ENCODE peak calls at places on chromosome 18, in ten cellular contexts. M is endodermal cell, I is Calu3, R is progenitor cell of endocrine pancreas, A is AG04450, X is AG10803, U is choroid plexus epithelial cell, Z is cardiac muscle cell, G is Peyer's patch, E is right lobe of liver. B is an unnamed sample.

GRCh38 chr18:2410688-2411087 is 160.6 kb downstream of the METTL4 start:
- DNase-seq in Z (no peak), G (no peak), I (peak), R (no peak), M (no peak), A (no peak), E (no peak), U (peak), X (no peak), B (no peak)

GRCh38 chr18:23573020-23573419 is 13.3 kb downstream of the NPC1 start:
- DNase-seq in I (no peak), Z (no peak), R (no peak), E (no peak), A (no peak), G (no peak), U (no peak), M (no peak), X (no peak), B (no peak)

GRCh38 chr18:9428301-9428706 is 47.0 kb upstream of the RALBP1 start:
- DNase-seq in R (no peak), Z (no peak), M (no peak), A (no peak), G (no peak), I (peak), E (no peak), U (no peak), X (no peak), B (no peak)

GRCh38 chr18:79718878-79719477 is 39.4 kb downstream of the CTDP1 start:
- DNase-seq in M (no peak), G (no peak), Z (no peak), R (no peak), E (no peak), I (no peak), X (no peak), U (no peak), A (no peak), B (no peak)

GRCh38 chr18:9642799-9643445 is 28.6 kb upstream of the PPP4R1 start:
- DNase-seq in G (no peak), R (no peak), I (no peak), E (no peak), X (peak), M (peak), U (peak), Z (no peak), A (no peak), B (no peak)

GRCh38 chr18:48743046-48743445 is 204.2 kb downstream of the CTIF start:
- DNase-seq in Z (peak), R (no peak), G (peak), U (peak), X (peak), E (no peak), M (no peak), A (peak), I (no peak), B (no peak)

GRCh38 chr18:3960142-3960541 is 495.0 kb downstream of the DLGAP1 start:
- DNase-seq in M (no peak), G (no peak), X (no peak), Z (no peak), U (no peak), I (no peak), R (no peak), A (no peak), E (no peak), B (no peak)

GRCh38 chr18:26304511-26304910 is 78.3 kb downstream of the TAF4B start:
- DNase-seq in R (no peak), G (no peak), A (no peak), E (no peak), M (no peak), X (peak), I (no peak), Z (no peak), U (no peak), B (no peak)

GRCh38 chr18:3530807-3531206 is 80.8 kb downstream of the TGIF1 start:
- DNase-seq in A (no peak), E (no peak), X (no peak), Z (no peak), U (no peak), R (no peak), G (no peak), M (no peak), I (no peak), B (no peak)

GRCh38 chr18:49613741-49614151 is 51.9 kb downstream of the LIPG start:
- DNase-seq in A (no peak), G (no peak), Z (no peak), I (peak), E (no peak), R (no peak), U (no peak), X (no peak), M (peak), B (no peak)

GRCh38 chr18:57438669-57439616 is 3.8 kb downstream of the ONECUT2 start:
- DNase-seq in X (no peak), G (no peak), Z (no peak), I (peak), U (no peak), M (peak), R (no peak), A (no peak), E (no peak), B (no peak)
- TF ChIP-seq CTCF in X (no peak), G (no peak), Z (no peak), I (no peak), U (peak), M (peak), R (peak), A (no peak), E (peak), B (no peak)

GRCh38 chr18:41373612-41374011 is 581.4 kb upstream of the PIK3C3 start:
- DNase-seq in A (no peak), I (no peak), Z (no peak), R (no peak), U (no peak), E (no peak), G (no peak), M (no peak), X (no peak), B (no peak)

GRCh38 chr18:41378628-41379027 is 576.4 kb upstream of the PIK3C3 start:
- DNase-seq in X (peak), I (no peak), Z (peak), E (no peak), M (no peak), U (peak), A (peak), R (no peak), G (no peak), B (no peak)
- TF ChIP-seq CTCF in X (peak), I (no peak), Z (peak), E (no peak), M (peak), U (peak), A (peak), R (peak), G (no peak), B (no peak)

DNA sequence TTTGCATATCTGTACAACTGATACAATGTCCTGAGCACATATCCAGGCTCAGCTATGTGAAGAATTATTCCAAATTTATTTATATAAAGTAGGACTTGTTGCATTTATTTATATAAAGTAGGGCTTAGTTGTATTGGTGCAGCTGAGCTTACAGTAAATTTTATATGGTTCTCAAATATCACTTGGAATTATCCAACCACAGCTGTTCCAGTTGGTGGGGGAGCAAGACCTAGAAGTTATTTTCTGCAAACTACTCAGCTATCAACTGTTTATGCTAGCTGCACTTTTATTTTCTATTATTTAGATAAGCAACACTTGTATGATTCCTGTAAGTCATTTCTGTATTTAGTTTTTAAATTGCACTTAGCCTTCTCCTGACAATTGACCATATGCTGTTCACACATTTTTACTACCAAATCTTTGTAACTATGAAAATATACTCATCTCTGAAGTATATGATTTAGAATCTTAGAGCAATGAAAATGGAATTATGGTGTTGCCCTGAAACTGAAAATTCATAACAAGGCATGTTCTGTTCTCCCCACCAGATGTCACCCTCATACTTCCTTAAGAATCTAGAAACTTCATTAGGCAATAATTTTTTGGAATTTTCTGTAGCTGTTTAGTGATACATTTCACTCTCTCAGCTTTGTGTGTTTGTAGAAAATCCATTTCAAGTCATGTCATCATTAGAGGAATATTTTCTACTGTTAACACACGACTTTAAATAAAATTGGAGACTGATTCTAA is 157.0 kb upstream of the CBLN2 start:
- DNase-seq in E (no peak), I (no peak), A (no peak), X (peak), Z (peak), M (no peak), U (peak), R (no peak), G (no peak), B (no peak)
- TF ChIP-seq CTCF in E (peak), I (peak), A (peak), X (peak), Z (no peak), M (peak), U (peak), R (peak), G (no peak), B (no peak)

DNA sequence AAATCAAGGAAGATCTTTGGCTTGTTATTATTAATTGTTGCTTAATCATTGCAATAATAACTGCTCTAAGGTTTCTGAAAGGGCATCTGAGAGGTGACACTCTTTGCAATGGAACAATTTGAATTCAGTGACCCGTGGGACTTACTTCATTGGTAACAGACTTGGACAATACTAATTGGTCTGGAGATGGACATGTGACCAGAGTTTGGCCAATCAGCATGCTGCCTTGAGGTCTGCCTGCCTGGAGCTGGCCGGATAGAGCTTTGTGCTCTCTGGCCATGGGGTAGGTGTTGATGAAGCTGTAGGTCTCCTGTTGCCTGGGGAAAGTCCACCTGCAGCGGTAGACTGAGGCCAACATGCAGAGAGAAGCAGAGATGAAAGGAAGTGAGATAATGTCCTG is 24.0 kb upstream of the VPS4B start:
- DNase-seq in I (no peak), U (no peak), M (no peak), A (no peak), R (no peak), X (no peak), Z (no peak), E (no peak), G (no peak), B (no peak)
- TF ChIP-seq CTCF in I (no peak), U (no peak), M (no peak), A (no peak), R (no peak), X (no peak), Z (no peak), E (no peak), G (no peak), B (no peak)

GRCh38 chr18:77736817-77737216 is 487.2 kb downstream of the GALR1 start:
- DNase-seq in A (no peak), E (no peak), Z (no peak), R (no peak), U (no peak), M (no peak), X (no peak), I (no peak), G (no peak), B (no peak)

GRCh38 chr18:77737412-77737811 is 487.8 kb downstream of the GALR1 start:
- DNase-seq in A (no peak), U (no peak), I (no peak), G (no peak), X (no peak), R (no peak), E (no peak), Z (no peak), M (no peak), B (no peak)

GRCh38 chr18:77733292-77733903 is 483.8 kb downstream of the GALR1 start:
- DNase-seq in G (no peak), X (no peak), Z (no peak), R (no peak), A (no peak), M (peak), I (no peak), U (no peak), E (no peak), B (no peak)
- TF ChIP-seq CTCF in G (no peak), X (no peak), Z (no peak), R (no peak), A (no peak), M (peak), I (no peak), U (no peak), E (no peak), B (no peak)

GRCh38 chr18:59627414-59627813 is 69.8 kb downstream of the CCBE1 start:
- DNase-seq in U (no peak), M (no peak), G (no peak), I (no peak), X (no peak), E (no peak), Z (no peak), A (no peak), R (no peak), B (no peak)
- TF ChIP-seq CTCF in U (no peak), M (no peak), G (no peak), I (no peak), X (no peak), E (no peak), Z (no peak), A (no peak), R (no peak), B (no peak)

DNA sequence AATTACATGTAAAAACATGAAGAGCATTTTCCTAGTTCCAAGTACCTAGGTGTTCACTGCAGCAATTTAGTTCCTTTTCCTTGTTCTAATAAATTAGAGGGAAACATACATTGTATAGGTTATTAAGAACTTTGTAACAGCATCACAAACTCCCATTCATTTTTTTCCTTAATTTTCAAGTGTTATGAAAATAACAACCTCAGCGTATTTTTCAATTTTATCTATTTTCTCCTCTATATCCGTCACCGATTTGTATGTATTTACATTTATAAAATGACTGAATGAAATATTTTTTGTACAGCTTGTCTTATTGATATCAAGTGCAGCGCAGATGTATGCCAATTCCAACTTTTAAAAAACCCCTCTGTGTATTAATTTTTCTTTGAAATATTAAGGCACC is 44.0 kb downstream of the ZCCHC2 start:
- DNase-seq in I (no peak), Z (no peak), M (no peak), X (no peak), R (no peak), E (no peak), A (no peak), G (no peak), U (no peak), B (no peak)
- TF ChIP-seq CTCF in I (no peak), Z (no peak), M (no peak), X (no peak), R (no peak), E (no peak), A (no peak), G (no peak), U (no peak), B (no peak)

GRCh38 chr18:42274488-42275137 is 319.6 kb downstream of the PIK3C3 start:
- DNase-seq in E (no peak), A (no peak), Z (peak), X (peak), M (peak), G (no peak), U (peak), R (no peak), I (no peak), B (peak)
- TF ChIP-seq CTCF in E (no peak), A (peak), Z (peak), X (peak), M (peak), G (no peak), U (peak), R (peak), I (no peak), B (peak)

GRCh38 chr18:44582432-44582831 is 98.3 kb upstream of the SETBP1 start:
- DNase-seq in M (no peak), G (no peak), E (no peak), Z (no peak), A (no peak), X (no peak), R (no peak), U (no peak), I (no peak), B (no peak)

GRCh38 chr18:44584900-44585299 is 95.8 kb upstream of the SETBP1 start:
- DNase-seq in U (no peak), Z (no peak), I (no peak), A (no peak), R (no peak), E (no peak), G (no peak), M (no peak), X (no peak), B (no peak)

GRCh38 chr18:44580159-44580558 is 100.5 kb upstream of the SETBP1 start:
- DNase-seq in X (no peak), U (no peak), M (no peak), I (no peak), E (no peak), R (no peak), Z (no peak), A (no peak), G (no peak), B (no peak)

GRCh38 chr18:44579745-44580144 is 100.9 kb upstream of the SETBP1 start:
- DNase-seq in I (no peak), G (no peak), A (no peak), X (no peak), R (no peak), Z (no peak), E (no peak), M (no peak), U (no peak), B (no peak)

GRCh38 chr18:44579028-44579692 is 101.5 kb upstream of the SETBP1 start:
- DNase-seq in Z (peak), X (no peak), E (no peak), U (peak), M (peak), A (no peak), G (no peak), I (no peak), R (no peak), B (no peak)
- TF ChIP-seq CTCF in Z (peak), X (peak), E (peak), U (peak), M (peak), A (peak), G (peak), I (peak), R (peak), B (peak)

GRCh38 chr18:70577023-70577420 is 288.2 kb downstream of the SOCS6 start:
- DNase-seq in G (no peak), A (no peak), U (no peak), R (no peak), X (no peak), I (no peak), Z (no peak), M (no peak), E (no peak), B (no peak)

GRCh38 chr18:70576281-70577022 is 287.6 kb downstream of the SOCS6 start:
- DNase-seq in R (no peak), U (no peak), E (no peak), X (no peak), Z (no peak), I (no peak), M (no peak), A (no peak), G (no peak), B (no peak)

GRCh38 chr18:70578480-70578879 is 289.6 kb downstream of the SOCS6 start:
- DNase-seq in G (no peak), A (no peak), M (peak), X (no peak), U (no peak), R (no peak), I (peak), Z (no peak), E (no peak), B (no peak)
- TF ChIP-seq CTCF in G (no peak), A (no peak), M (peak), X (no peak), U (peak), R (peak), I (no peak), Z (no peak), E (no peak), B (no peak)

B was measured in endothelial cell.